ENCODE peak calls at places on chromosome 6, in six cellular contexts. S is Panc1, Y is glutamatergic neuron, U is RWPE1, H is omental fat pad, J is GM20000. R is an unnamed sample.

GRCh38 chr6:145283856-145284255 is 451.5 kb downstream of the EPM2A start:
- DNase-seq in H (no peak), Y (no peak), S (no peak), J (no peak), U (no peak), R (no peak)

GRCh38 chr6:16511048-16511660 is 250.1 kb downstream of the ATXN1 start:
- DNase-seq in J (no peak), S (peak), H (no peak), Y (no peak), U (peak), R (no peak)

GRCh38 chr6:157620905-157621304 is 202.1 kb upstream of the SNX9 start:
- DNase-seq in H (no peak), Y (no peak), J (no peak), U (peak), S (no peak), R (no peak)

GRCh38 chr6:74925683-74926082 is 280.2 kb downstream of the COL12A1 start:
- DNase-seq in Y (no peak), H (no peak), S (no peak), U (no peak), J (peak), R (no peak)

GRCh38 chr6:68313911-68314310 is 321.2 kb upstream of the ADGRB3 start:
- DNase-seq in U (no peak), Y (no peak), J (no peak), H (no peak), S (no peak), R (no peak)

GRCh38 chr6:154246723-154247118 is 109.9 kb downstream of the IPCEF1 start:
- DNase-seq in U (no peak), Y (no peak), J (no peak), H (no peak), S (no peak), R (no peak)

GRCh38 chr6:27505209-27506027 is 32.5 kb upstream of the ZNF184 start:
- DNase-seq in U (peak), J (no peak), H (no peak), S (peak), Y (no peak), R (no peak)

GRCh38 chr6:89051725-89052124 is 28.8 kb upstream of the PNRC1 start:
- DNase-seq in Y (no peak), S (no peak), J (no peak), U (no peak), H (no peak), R (no peak)

GRCh38 chr6:31659649-31660223 is 842 bp downstream of the C6orf47 start:
- DNase-seq in H (no peak), Y (no peak), J (peak), U (peak), S (no peak), R (no peak)

GRCh38 chr6:137933696-137934095 is 66.6 kb downstream of the TNFAIP3 start:
- DNase-seq in U (no peak), S (no peak), J (no peak), H (no peak), Y (no peak), R (no peak)

GRCh38 chr6:18586133-18586532 is 199.0 kb downstream of the RNF144B start:
- DNase-seq in J (no peak), H (no peak), Y (no peak), U (no peak), S (no peak), R (no peak)

GRCh38 chr6:36492621-36493020 is 49.8 kb downstream of the KCTD20 start:
- DNase-seq in U (no peak), Y (no peak), S (no peak), H (no peak), J (no peak), R (no peak)

GRCh38 chr6:83707829-83708545 is 914 bp downstream of the SNAP91 start:
- DNase-seq in Y (peak), S (no peak), U (no peak), J (peak), H (no peak), R (peak)

GRCh38 chr6:40912158-40912946 is 126.7 kb downstream of the UNC5CL start:
- DNase-seq in S (peak), Y (peak), H (no peak), J (peak), U (peak), R (no peak)
- TF ChIP-seq CTCF in S (peak), Y (peak), H (no peak), J (peak), U (no peak), R (peak)

GRCh38 chr6:111720931-111721496 is 115.3 kb upstream of the TRAF3IP2 start:
- DNase-seq in H (no peak), U (no peak), S (no peak), J (no peak), Y (no peak), R (no peak)
- TF ChIP-seq CTCF in H (no peak), U (no peak), S (no peak), J (no peak), Y (no peak), R (no peak)

GRCh38 chr6:168447741-168448140 is 6.8 kb downstream of the SMOC2 start:
- DNase-seq in S (no peak), Y (no peak), H (no peak), U (no peak), J (no peak), R (no peak)

GRCh38 chr6:168452685-168453377 is 11.8 kb downstream of the SMOC2 start:
- DNase-seq in U (no peak), H (no peak), J (no peak), Y (peak), S (no peak), R (no peak)

GRCh38 chr6:168450921-168451320 is 9.9 kb downstream of the SMOC2 start:
- DNase-seq in J (no peak), H (no peak), U (no peak), S (no peak), Y (no peak), R (no peak)

GRCh38 chr6:168448243-168448855 is 7.4 kb downstream of the SMOC2 start:
- DNase-seq in U (no peak), Y (no peak), H (no peak), S (no peak), J (no peak), R (no peak)

GRCh38 chr6:168451805-168452204 is 10.8 kb downstream of the SMOC2 start:
- DNase-seq in U (peak), Y (no peak), S (no peak), H (no peak), J (no peak), R (no peak)
- TF ChIP-seq CTCF in U (peak), Y (peak), S (peak), H (no peak), J (no peak), R (peak)

GRCh38 chr6:77926198-77926752 is 273.4 kb downstream of the MEI4 start:
- DNase-seq in U (no peak), J (no peak), H (no peak), Y (no peak), S (no peak), R (no peak)
- TF ChIP-seq CTCF in U (no peak), J (no peak), H (no peak), Y (no peak), S (peak), R (peak)

DNA sequence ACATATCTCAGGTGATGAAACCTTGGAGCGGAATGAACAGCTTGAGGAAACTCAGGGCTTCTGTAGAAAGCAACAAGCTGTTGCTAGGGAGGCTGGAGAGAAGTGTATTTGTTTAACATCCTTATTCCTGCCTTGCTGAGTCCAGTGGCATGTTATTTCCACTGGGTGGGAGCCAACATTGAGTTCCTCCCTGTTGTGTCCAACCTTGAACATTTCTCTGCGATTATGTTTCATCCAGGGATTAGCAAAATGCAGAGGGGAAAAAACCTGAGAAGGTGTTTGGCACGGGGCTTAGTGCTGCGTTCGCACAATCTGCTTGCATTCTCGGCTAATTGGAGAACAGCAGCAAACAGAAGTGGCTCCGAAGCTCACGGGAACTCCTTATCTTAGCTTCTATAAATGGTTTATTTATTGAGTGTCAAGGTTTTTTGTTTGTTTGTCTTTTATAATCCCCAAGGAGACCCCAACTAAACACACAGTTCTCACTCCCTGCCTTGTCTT is 412.7 kb downstream of the CDC5L start:
- DNase-seq in Y (no peak), S (no peak), J (no peak), H (no peak), U (no peak), R (no peak)
- TF ChIP-seq CTCF in Y (no peak), S (no peak), J (no peak), H (no peak), U (no peak), R (no peak)

GRCh38 chr6:2354138-2354491 is 108.7 kb upstream of the GMDS start:
- DNase-seq in H (no peak), U (no peak), J (no peak), S (no peak), Y (no peak), R (no peak)
- TF ChIP-seq CTCF in H (no peak), U (peak), J (no peak), S (peak), Y (peak), R (no peak)

GRCh38 chr6:142045380-142046270 is 87.1 kb upstream of the GJE1 start:
- DNase-seq in H (no peak), J (no peak), U (peak), Y (no peak), S (no peak), R (no peak)
- TF ChIP-seq CTCF in H (no peak), J (no peak), U (peak), Y (no peak), S (peak), R (peak)

R was measured in neural crest cell.